ENCODE peak calls at places on chromosomes 11 and 22, in nine cellular contexts. I, H, W, Z, U, A, E, X and M are unnamed samples.

GRCh38 chr11:128898580-128899344 is 7.6 kb downstream of the KCNJ5 start:
- DNase-seq in E (peak), W (no peak), I (no peak), A (no peak), H (no peak), Z (peak), U (no peak), X (no peak), M (no peak)

GRCh38 chr11:134843735-134844134 is 431.7 kb upstream of the B3GAT1 start:
- DNase-seq in H (no peak), I (peak), W (no peak), E (no peak), X (no peak), A (no peak), U (no peak), Z (no peak), M (no peak)

GRCh38 chr11:8055111-8055835 is 25.7 kb upstream of the TUB start:
- DNase-seq in H (no peak), E (no peak), W (peak), I (peak), X (no peak), A (no peak), U (no peak), Z (peak), M (no peak)

GRCh38 chr11:94107363-94107762 is 21.3 kb upstream of the PANX1 start:
- DNase-seq in E (no peak), H (no peak), Z (no peak), W (no peak), U (no peak), A (no peak), X (no peak), I (no peak), M (no peak)

GRCh38 chr22:26367402-26368245 is 61.4 kb upstream of the ASPHD2 start:
- DNase-seq in Z (no peak), W (peak), U (peak), A (peak), H (peak), X (no peak), I (peak), E (no peak), M (no peak)

GRCh38 chr11:120977470-120977869 is 46.4 kb upstream of the TBCEL start:
- DNase-seq in Z (no peak), X (no peak), E (no peak), W (no peak), A (no peak), H (no peak), I (no peak), U (no peak), M (no peak)

GRCh38 chr11:2209900-2210321 is 38.3 kb upstream of the TH start:
- DNase-seq in E (no peak), Z (peak), W (no peak), A (no peak), I (peak), X (no peak), H (no peak), U (no peak), M (peak)

GRCh38 chr11:90803366-90803765 is 580.5 kb upstream of the CHORDC1 start:
- DNase-seq in Z (no peak), W (no peak), X (no peak), E (no peak), A (no peak), H (no peak), U (no peak), I (no peak), M (no peak)

GRCh38 chr11:44753965-44754645 is 27.3 kb downstream of the TSPAN18 start:
- DNase-seq in H (no peak), W (no peak), U (no peak), Z (peak), E (no peak), A (no peak), X (no peak), I (no peak), M (peak)

GRCh38 chr11:8649361-8649760 is 33.1 kb downstream of the TRIM66 start:
- DNase-seq in A (no peak), I (no peak), H (no peak), U (no peak), W (no peak), E (no peak), Z (no peak), X (no peak), M (no peak)

GRCh38 chr11:14645247-14645912 is 1.8 kb downstream of the PDE3B start:
- DNase-seq in X (no peak), A (no peak), W (no peak), E (no peak), I (no peak), Z (no peak), U (peak), H (no peak), M (no peak)

GRCh38 chr22:19806213-19807160 is 45.9 kb downstream of the TBX1 start:
- DNase-seq in E (peak), Z (peak), A (peak), I (no peak), U (no peak), X (no peak), W (peak), H (peak), M (peak)

GRCh38 chr11:87236368-87236767 is 198.6 kb downstream of the TMEM135 start:
- DNase-seq in X (no peak), Z (no peak), H (no peak), W (no peak), A (no peak), E (no peak), I (no peak), U (no peak), M (no peak)

GRCh38 chr11:120973501-120973900 is 50.4 kb upstream of the TBCEL start:
- DNase-seq in X (no peak), H (no peak), W (no peak), U (no peak), Z (no peak), I (no peak), E (no peak), A (no peak), M (no peak)

GRCh38 chr11:109695696-109696095 is 273.7 kb downstream of the C11orf87 start:
- DNase-seq in U (no peak), A (no peak), E (no peak), Z (no peak), H (no peak), I (no peak), X (no peak), W (no peak), M (no peak)

GRCh38 chr11:67006029-67006884 is 16.7 kb upstream of the SYT12 start:
- DNase-seq in H (no peak), Z (no peak), U (peak), X (no peak), W (no peak), I (peak), A (peak), E (no peak), M (no peak)

GRCh38 chr11:103055174-103055890 is 36.6 kb downstream of the DCUN1D5 start:
- DNase-seq in E (no peak), A (peak), Z (no peak), X (no peak), I (no peak), H (no peak), U (peak), W (no peak), M (no peak)

GRCh38 chr11:122697636-122698167 is 42.2 kb downstream of the UBASH3B start:
- DNase-seq in W (no peak), Z (no peak), A (no peak), I (no peak), U (no peak), H (no peak), X (no peak), E (peak), M (no peak)

GRCh38 chr11:130383363-130384168 is 44.8 kb downstream of the ADAMTS8 start:
- DNase-seq in E (no peak), U (peak), I (peak), H (no peak), W (no peak), A (no peak), X (no peak), Z (no peak), M (no peak)

GRCh38 chr11:44868021-44868420 is 82.7 kb downstream of the TP53I11 start:
- DNase-seq in U (no peak), W (no peak), X (no peak), A (no peak), I (no peak), Z (no peak), H (no peak), E (no peak), M (no peak)

GRCh38 chr11:68007498-68008380 is 2.4 kb upstream of the ALDH3B1 start:
- DNase-seq in A (no peak), U (no peak), Z (peak), I (no peak), W (no peak), X (no peak), E (no peak), H (no peak), M (peak)

GRCh38 chr11:107562647-107563208 is 2.8 kb downstream of the ALKBH8 start:
- DNase-seq in I (no peak), A (no peak), X (no peak), Z (no peak), H (no peak), E (no peak), W (no peak), U (peak), M (no peak)

GRCh38 chr11:121839821-121840220 is 276.2 kb downstream of the BLID start:
- DNase-seq in H (no peak), E (no peak), A (no peak), Z (no peak), X (no peak), W (no peak), U (no peak), I (no peak), M (no peak)

GRCh38 chr11:113994077-113994954 is 19.4 kb downstream of the HTR3A start:
- DNase-seq in W (peak), A (peak), U (no peak), E (no peak), H (no peak), X (no peak), Z (no peak), I (peak), M (no peak)

GRCh38 chr11:12687740-12688139 is 13.5 kb downstream of the TEAD1 start:
- DNase-seq in H (no peak), E (no peak), I (peak), X (no peak), W (no peak), U (no peak), Z (no peak), A (peak), M (no peak)

GRCh38 chr22:41589601-41590365 is at the start of gene PMM1:
- DNase-seq in Z (peak), U (peak), I (peak), X (peak), W (peak), E (peak), A (peak), H (peak), M (peak)

GRCh38 chr22:37569921-37570660 is 9.8 kb downstream of the LGALS2 start:
- DNase-seq in W (peak), E (peak), A (peak), Z (no peak), X (no peak), H (peak), I (no peak), U (no peak), M (no peak)

GRCh38 chr11:10197091-10197490 is 96.9 kb downstream of the SBF2 start:
- DNase-seq in H (no peak), X (no peak), W (no peak), U (no peak), A (no peak), Z (no peak), E (no peak), I (no peak), M (no peak)
- TF ChIP-seq EP300 in H (no peak), X (no peak), W (no peak), U (no peak), A (no peak), Z (no peak), E (no peak), I (no peak), M (no peak)

DNA sequence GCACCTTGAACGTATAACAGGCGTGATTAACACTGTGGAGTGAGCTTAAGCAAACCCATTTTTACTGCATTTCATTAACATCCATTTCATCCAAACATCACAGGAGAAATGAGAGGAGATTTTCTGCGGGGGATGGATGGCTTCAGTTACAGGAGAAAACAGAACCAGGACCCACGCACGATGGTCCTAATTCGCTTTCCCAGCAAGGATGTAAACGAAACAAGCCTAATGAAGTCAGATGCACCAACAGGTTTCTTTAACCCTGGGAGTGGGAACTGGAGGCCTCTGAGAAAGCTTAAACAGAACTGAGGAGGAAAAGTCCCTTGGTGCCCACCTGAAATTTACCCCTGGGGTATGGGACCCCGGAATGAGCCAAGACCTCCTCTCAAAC is 2.7 kb downstream of the CADM1 start:
- DNase-seq in H (no peak), E (no peak), Z (no peak), I (no peak), W (no peak), X (no peak), U (no peak), A (no peak), M (no peak)
- TF ChIP-seq POLR2AphosphoS5 in H (no peak), E (no peak), Z (no peak), I (no peak), W (no peak), X (no peak), U (no peak), A (no peak), M (no peak)

DNA sequence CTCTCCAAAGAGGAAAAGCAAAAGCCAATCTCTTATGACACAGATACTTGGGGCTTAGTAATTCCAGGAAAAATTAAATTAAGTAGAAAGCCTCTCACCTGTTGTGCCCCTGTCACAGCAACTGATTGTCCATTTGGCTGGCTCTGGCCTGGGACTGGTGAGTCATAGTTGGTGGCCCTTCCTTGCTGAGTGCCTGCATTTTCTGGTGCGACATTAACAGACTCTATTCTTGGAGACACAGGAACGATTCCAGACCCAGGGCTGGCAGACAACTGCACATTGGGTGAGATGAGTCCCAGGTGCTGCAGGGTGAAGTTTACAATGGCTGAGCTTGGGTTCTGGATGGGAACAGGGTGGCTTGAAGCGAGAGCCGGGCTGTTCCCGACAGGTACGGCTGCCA is 15.6 kb downstream of the E2F8 start:
- DNase-seq in A (no peak), W (no peak), E (no peak), I (no peak), H (no peak), X (no peak), Z (no peak), U (no peak), M (no peak)
- TF ChIP-seq POLR2A in A (no peak), W (no peak), E (no peak), I (no peak), H (no peak), X (no peak), Z (no peak), U (no peak), M (no peak)

DNA sequence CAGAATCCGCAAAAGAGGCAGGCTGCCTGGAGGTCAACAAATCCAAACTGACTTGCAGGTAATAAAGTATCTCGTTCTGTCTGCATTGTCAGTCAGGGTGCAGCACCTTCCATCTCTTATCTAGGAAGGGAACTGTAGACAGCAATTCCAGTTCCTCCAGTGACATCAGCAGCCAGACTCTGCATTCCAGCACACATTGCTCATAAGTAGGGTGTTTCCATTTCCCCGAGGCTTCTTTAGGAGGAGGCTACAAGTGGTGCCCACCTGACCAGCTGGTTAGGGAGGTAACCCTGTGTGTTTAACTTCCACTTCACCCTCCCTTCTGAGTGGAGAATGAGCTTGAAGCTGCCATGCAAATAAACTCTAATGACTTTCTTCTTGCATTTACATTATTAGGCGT is 53.3 kb downstream of the NTM start:
- DNase-seq in I (no peak), W (no peak), X (no peak), A (no peak), H (no peak), E (peak), Z (no peak), U (no peak), M (no peak)
- TF ChIP-seq EP300 in I (no peak), W (no peak), X (no peak), A (no peak), H (no peak), E (peak), Z (no peak), U (no peak), M (no peak)

GRCh38 chr22:22974156-22974555 is 86.5 kb downstream of the IGLL5 start:
- DNase-seq in H (no peak), X (no peak), W (no peak), I (no peak), Z (no peak), A (no peak), E (no peak), U (no peak), M (no peak)

GRCh38 chr22:22977479-22978200 is 90.0 kb downstream of the IGLL5 start:
- DNase-seq in Z (no peak), I (no peak), A (no peak), E (no peak), W (no peak), H (no peak), X (no peak), U (no peak), M (no peak)

GRCh38 chr22:22973336-22973735 is 85.7 kb downstream of the IGLL5 start:
- DNase-seq in U (no peak), X (no peak), W (no peak), I (no peak), Z (no peak), H (no peak), E (no peak), A (no peak), M (no peak)

GRCh38 chr22:22976033-22976922 is 88.7 kb downstream of the IGLL5 start:
- DNase-seq in H (no peak), I (no peak), W (no peak), U (peak), A (peak), X (no peak), Z (no peak), E (no peak), M (no peak)

DNA sequence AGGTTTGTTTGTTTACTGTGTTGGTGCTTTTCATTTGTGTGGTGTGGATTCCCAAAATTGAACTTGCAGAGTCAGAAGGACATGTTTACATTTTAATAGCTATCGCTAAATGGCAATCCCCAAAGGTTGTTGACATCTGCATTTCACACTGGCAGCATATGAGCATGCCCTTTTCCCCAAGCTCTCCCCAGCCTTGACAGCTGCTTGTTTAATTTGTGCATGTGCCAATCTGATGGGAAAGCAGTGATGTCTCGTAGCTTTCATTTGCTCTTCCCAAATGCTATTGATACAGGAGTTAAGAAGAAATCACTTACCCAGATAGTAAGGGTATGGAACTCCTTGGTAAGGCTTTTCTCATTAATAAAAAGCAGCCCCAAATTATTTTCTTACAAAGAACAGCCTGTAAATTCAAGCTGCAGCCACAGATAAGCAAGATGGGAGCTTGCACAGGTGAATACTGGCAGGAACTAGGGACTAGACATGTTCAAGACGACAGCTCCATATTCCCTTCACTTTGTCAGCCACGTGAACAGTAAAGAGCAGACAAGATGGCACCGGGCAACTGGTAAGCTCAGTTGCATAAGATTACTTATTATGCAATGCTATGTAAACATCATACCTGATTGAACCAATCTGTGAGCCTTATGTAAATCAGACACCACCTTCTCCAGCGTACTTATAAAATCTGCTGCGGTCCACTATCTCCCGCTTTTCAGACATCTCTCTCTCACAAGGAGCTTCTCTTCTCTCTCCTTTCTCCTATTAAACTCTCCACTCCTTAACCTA is 87.4 kb downstream of the IGLL5 start:
- DNase-seq in E (no peak), W (no peak), U (no peak), X (no peak), A (peak), I (no peak), H (no peak), Z (no peak), M (no peak)
- TF ChIP-seq POLR2AphosphoS5 in E (no peak), W (no peak), U (no peak), X (no peak), A (no peak), I (no peak), H (no peak), Z (no peak), M (no peak)

DNA sequence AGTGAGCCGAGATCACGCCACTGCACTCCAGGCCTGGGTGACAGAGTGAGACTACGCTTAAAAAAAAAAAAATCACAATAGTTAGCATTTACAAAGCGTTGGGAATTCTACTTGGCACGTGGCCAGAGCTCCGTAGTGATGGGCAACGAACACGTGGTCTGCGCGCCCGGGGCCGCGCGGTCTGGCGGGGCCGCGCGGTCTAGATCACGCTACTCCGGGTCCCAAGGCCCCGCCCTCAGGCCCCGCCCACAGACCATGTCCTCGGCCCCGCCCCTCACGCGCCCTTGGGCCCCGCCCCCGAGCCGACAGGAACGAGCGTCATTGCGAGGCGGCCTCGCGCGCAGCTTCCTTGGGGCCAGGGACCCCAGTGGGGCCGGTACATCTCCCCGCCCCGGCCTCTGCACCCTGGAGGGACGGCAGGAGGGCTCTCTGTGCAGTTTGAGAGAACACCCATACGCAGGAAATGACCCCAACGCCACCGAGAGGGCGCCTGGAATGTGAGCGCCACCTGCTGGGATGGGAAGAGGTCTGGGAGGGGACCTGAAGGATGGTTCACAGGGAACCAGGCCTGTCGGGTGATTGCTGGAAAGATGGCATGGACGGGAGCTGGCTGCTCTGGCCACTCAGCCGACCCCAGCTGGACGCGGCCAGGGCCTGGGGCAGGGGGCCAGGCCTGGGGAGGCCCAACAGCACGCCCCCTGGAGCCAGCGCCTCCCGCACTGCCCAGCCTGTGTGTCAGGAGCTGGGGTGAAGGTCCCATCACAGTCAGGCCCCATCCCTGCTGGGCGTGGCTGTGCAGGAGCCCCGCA is 2.0 kb upstream of the PTDSS2 start:
- DNase-seq in U (peak), Z (peak), H (peak), A (peak), I (peak), W (peak), X (peak), E (peak), M (peak)
- TF ChIP-seq POLR2A in U (no peak), Z (peak), H (peak), A (peak), I (peak), W (no peak), X (peak), E (peak), M (peak)